ENCODE peak calls at places on chromosome 21, in seven cellular contexts. J is RWPE1; T is thoracic aorta; Q is fibroblast of mammary gland; H is WTC11; D is DND-41; F is CD8-positive, alpha-beta T cell. G is an unnamed sample.

GRCh38 chr21:44687671-44688070 is 5.7 kb upstream of the KRTAP12-1 start:
- DNase-seq in H (no peak), D (no peak), F (no peak), T (no peak), J (no peak), Q (no peak), G (no peak)

GRCh38 chr21:44920694-44921604 is at the start of gene ITGB2:
- DNase-seq in J (no peak), H (no peak), D (peak; percentile 86), T (no peak), Q (no peak), F (peak; percentile 50), G (no peak)

GRCh38 chr21:34526618-34527290 is 14.7 kb upstream of the KCNE1 start:
- DNase-seq in H (peak; percentile 42), T (peak; percentile 50), Q (peak; percentile 100), F (no peak), D (no peak), J (peak; percentile 91), G (peak; percentile 100)

GRCh38 chr21:39007532-39007931 is 175.7 kb downstream of the PSMG1 start:
- DNase-seq in T (no peak), Q (no peak), D (no peak), J (peak; percentile 70), F (no peak), H (no peak), G (no peak)

GRCh38 chr21:33808715-33809367 is 106.8 kb downstream of the ATP5PO start:
- DNase-seq in T (no peak), H (no peak), J (no peak), Q (no peak), F (no peak), D (no peak), G (no peak)

GRCh38 chr21:42297372-42297771 is 17.8 kb downstream of the TFF3 start:
- DNase-seq in Q (no peak), D (no peak), H (no peak), J (no peak), T (no peak), F (no peak), G (no peak)

GRCh38 chr21:42997053-42997452 is 22.7 kb downstream of the PKNOX1 start:
- DNase-seq in H (no peak), F (no peak), Q (peak; percentile 98), J (peak; percentile 58), T (no peak), D (no peak), G (no peak)

GRCh38 chr21:38242036-38242435 is 14.8 kb upstream of the KCNJ15 start:
- DNase-seq in F (no peak), D (no peak), H (no peak), Q (no peak), T (no peak), J (no peak), G (no peak)

GRCh38 chr21:33492571-33492970 is 1.1 kb upstream of the DNAJC28 start:
- DNase-seq in T (no peak), F (no peak), J (peak; percentile 13), H (no peak), Q (peak; percentile 72), D (no peak), G (no peak)

GRCh38 chr21:30207252-30207579 is 8.7 kb downstream of the CLDN8 start:
- DNase-seq in F (no peak), T (no peak), D (no peak), Q (peak; percentile 37), H (no peak), J (no peak), G (no peak)

GRCh38 chr21:30206551-30207251 is 9.2 kb downstream of the CLDN8 start:
- DNase-seq in T (no peak), Q (peak; percentile 62), J (peak; percentile 16), F (no peak), D (no peak), H (no peak), G (no peak)

DNA sequence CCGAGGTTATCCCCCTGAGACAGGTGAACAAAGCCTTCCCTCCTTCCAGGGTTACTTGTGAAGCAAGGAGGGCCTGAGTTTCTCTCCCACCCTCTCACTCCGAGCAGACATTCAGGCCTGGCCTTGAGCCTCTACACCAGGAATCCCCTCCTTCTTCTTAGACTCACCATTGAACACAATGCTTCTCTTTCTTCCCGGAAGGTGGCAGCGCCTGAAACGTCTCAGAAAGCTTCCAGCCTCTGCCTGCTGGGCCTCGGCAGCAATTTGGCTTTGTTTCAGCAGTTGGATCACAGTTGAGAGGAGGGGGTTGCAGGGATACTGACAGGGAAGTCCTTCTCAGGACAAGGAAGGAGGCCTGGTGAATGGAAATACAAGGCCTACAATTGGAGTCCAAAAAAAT is 6.3 kb downstream of the CLDN8 start:
- DNase-seq in F (no peak), J (no peak), Q (no peak), D (no peak), H (peak; percentile 27), T (no peak), G (no peak)
- TF ChIP-seq CTCF in F (no peak), J (no peak), Q (no peak), D (no peak), H (no peak), T (no peak), G (no peak)

DNA sequence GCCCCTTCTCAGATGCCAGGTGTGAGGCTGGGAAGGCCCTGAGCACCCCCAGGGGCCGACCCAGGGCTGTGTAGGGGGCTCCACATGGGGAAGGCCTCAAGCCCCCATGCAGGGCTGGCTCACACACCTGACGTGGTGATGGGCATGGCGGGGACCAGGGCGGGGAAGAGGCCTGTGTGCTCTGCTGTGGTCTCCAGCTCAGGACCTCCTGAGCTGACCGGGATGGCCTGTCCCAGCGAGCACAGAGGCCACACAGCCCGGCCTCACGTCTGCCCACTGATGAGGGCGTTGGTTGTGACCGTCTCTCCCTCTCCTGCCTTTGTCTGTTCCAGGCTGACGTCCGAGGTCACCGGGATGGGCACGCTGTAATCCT is 40.2 kb upstream of the COL6A1 start:
- DNase-seq in J (no peak), D (no peak), F (no peak), T (no peak), Q (no peak), H (no peak), G (no peak)
- TF ChIP-seq CTCF in J (no peak), D (no peak), F (no peak), T (no peak), Q (no peak), H (no peak), G (no peak)

GRCh38 chr21:36703626-36704280 is 4.8 kb downstream of the SIM2 start:
- DNase-seq in F (no peak), H (no peak), D (no peak), J (no peak), T (no peak), Q (no peak), G (no peak)
- TF ChIP-seq CTCF in F (no peak), H (no peak), D (no peak), J (no peak), T (no peak), Q (no peak), G (no peak)

GRCh38 chr21:46229133-46229922 is 754 bp upstream of the LSS start:
- DNase-seq in T (no peak), Q (no peak), J (peak; percentile 63), D (peak; percentile 70), F (no peak), H (no peak), G (no peak)

GRCh38 chr21:46228345-46229051 is at the start of gene LSS:
- DNase-seq in D (peak; percentile 99), H (peak; percentile 99), Q (peak; percentile 97), J (peak; percentile 99), F (peak; percentile 98), T (peak; percentile 93), G (peak; percentile 82)

GRCh38 chr21:46226146-46226545 is 2.4 kb downstream of the LSS start:
- DNase-seq in H (no peak), T (no peak), F (no peak), J (no peak), Q (peak; percentile 52), D (no peak), G (no peak)

GRCh38 chr21:46226920-46227599 is 1.5 kb downstream of the LSS start:
- DNase-seq in H (no peak), T (no peak), Q (peak; percentile 67), F (no peak), D (no peak), J (peak; percentile 48), G (no peak)

GRCh38 chr21:46227811-46228344 is 696 bp downstream of the LSS start:
- DNase-seq in H (no peak), T (no peak), J (peak; percentile 42), Q (no peak), D (peak; percentile 23), F (no peak), G (no peak)
- TF ChIP-seq CTCF in H (no peak), T (no peak), J (no peak), Q (no peak), D (no peak), F (no peak), G (no peak)

GRCh38 chr21:15896501-15896900 is 166.7 kb downstream of the USP25 start:
- DNase-seq in D (no peak), F (no peak), T (no peak), H (no peak), Q (no peak), J (no peak), G (no peak)
- TF ChIP-seq CTCF in D (no peak), F (no peak), T (no peak), H (no peak), Q (no peak), J (no peak), G (no peak)

GRCh38 chr21:46323710-46324389 is at the start of the genes C21orf58 and PCNT:
- DNase-seq in H (peak; percentile 97), Q (peak; percentile 96), T (peak; percentile 88), D (peak; percentile 98), F (peak; percentile 97), J (peak; percentile 98), G (peak; percentile 89)
- TF ChIP-seq CTCF in H (no peak), Q (no peak), T (no peak), D (no peak), F (no peak), J (no peak), G (no peak)